ENCODE peak calls at places on chromosome 14, in four cellular contexts. I is spleen, T is breast epithelium, O is K562. V is an unnamed sample.

GRCh38 chr14:52111583-52111982 is 42.7 kb upstream of the NID2 start:
- DNase-seq in I (no peak), T (no peak), O (no peak), V (no peak)

GRCh38 chr14:37650356-37651037 is 55.1 kb downstream of the TTC6 start:
- DNase-seq in I (no peak), T (no peak), O (no peak), V (no peak)

GRCh38 chr14:90388437-90388836 is 8.4 kb upstream of the CALM1 start:
- DNase-seq in I (no peak), T (no peak), O (no peak), V (no peak)

GRCh38 chr14:79701371-79701770 is 509.9 kb downstream of the DIO2 start:
- DNase-seq in I (no peak), T (no peak), O (no peak), V (no peak)

GRCh38 chr14:61891251-61891650 is 129.0 kb downstream of the SNAPC1 start:
- DNase-seq in I (no peak), T (no peak), O (no peak), V (no peak)

GRCh38 chr14:47541652-47542051 is 133.8 kb downstream of the MDGA2 start:
- DNase-seq in I (no peak), T (no peak), O (no peak), V (no peak)

GRCh38 chr14:23573384-23573783 is 5.2 kb downstream of the JPH4 start:
- DNase-seq in I (peak; percentile 51), T (no peak), O (no peak), V (no peak)

GRCh38 chr14:72476657-72477499 is 417.0 kb downstream of the DPF3 start:
- DNase-seq in I (no peak), T (peak; percentile 62), O (no peak), V (peak; percentile 52)

GRCh38 chr14:74739293-74740030 is 23.7 kb upstream of the YLPM1 start:
- DNase-seq in I (no peak), T (no peak), O (no peak), V (no peak)

GRCh38 chr14:91146661-91147060 is 32.8 kb downstream of the DGLUCY start:
- DNase-seq in I (no peak), T (no peak), O (no peak), V (no peak)

GRCh38 chr14:96038920-96039632 is at the start of gene C14orf132:
- DNase-seq in I (peak; percentile 79), T (peak; percentile 54), O (peak; percentile 72), V (no peak)

GRCh38 chr14:22836301-22837058 is at the start of gene MMP14:
- DNase-seq in I (peak; percentile 79), T (peak; percentile 80), O (no peak), V (no peak)

GRCh38 chr14:101962503-101962874 is 1.9 kb upstream of the DYNC1H1 start:
- DNase-seq in I (peak; percentile 75), T (no peak), O (peak; percentile 55), V (no peak)

GRCh38 chr14:74973003-74973614 is 17.7 kb upstream of the PGF start:
- DNase-seq in I (peak; percentile 86), T (no peak), O (no peak), V (no peak)

GRCh38 chr14:21090194-21090939 is 8.1 kb downstream of the ZNF219 start:
- DNase-seq in I (peak; percentile 87), T (no peak), O (peak; percentile 36), V (no peak)

GRCh38 chr14:22472935-22473854 is 115.8 kb downstream of the DAD1 start:
- DNase-seq in I (no peak), T (peak; percentile 30), O (peak; percentile 12), V (no peak)

GRCh38 chr14:35335388-35336092 is 43.4 kb downstream of the PSMA6 start:
- DNase-seq in I (no peak), T (no peak), O (no peak), V (no peak)

GRCh38 chr14:52244997-52245396 is 22.5 kb upstream of the PTGDR start:
- DNase-seq in I (no peak), T (no peak), O (no peak), V (no peak)

GRCh38 chr14:52175982-52176502 is 91.5 kb upstream of the PTGDR start:
- DNase-seq in I (no peak), T (no peak), O (no peak), V (no peak)

GRCh38 chr14:22854963-22855724 is 16.4 kb upstream of the LRP10 start:
- DNase-seq in I (no peak), T (no peak), O (no peak), V (no peak)

GRCh38 chr14:93105362-93105761 is 10.4 kb downstream of the ITPK1 start:
- DNase-seq in I (peak; percentile 85), T (peak; percentile 67), O (no peak), V (no peak)

GRCh38 chr14:94596361-94596760 is 15.1 kb downstream of the SERPINA5 start:
- DNase-seq in I (no peak), T (no peak), O (no peak), V (no peak)

GRCh38 chr14:105601360-105602242 is 75.2 kb downstream of the TMEM121 start:
- DNase-seq in I (peak; percentile 51), T (no peak), O (no peak), V (peak; percentile 95)

GRCh38 chr14:39430762-39431415 is 1.3 kb downstream of the FBXO33 start:
- DNase-seq in I (peak; percentile 83), T (no peak), O (no peak), V (no peak)

GRCh38 chr14:23068792-23069412 is 11.6 kb upstream of the CDH24 start:
- DNase-seq in I (no peak), T (peak; percentile 77), O (peak; percentile 76), V (no peak)

GRCh38 chr14:20614038-20614840 is 23.1 kb upstream of the RNASE12 start:
- DNase-seq in I (no peak), T (no peak), O (no peak), V (no peak)

GRCh38 chr14:65002586-65003210 is 16.0 kb downstream of the FNTB start:
- DNase-seq in I (no peak), T (no peak), O (no peak), V (no peak)

GRCh38 chr14:29926701-29927595 is 699 bp downstream of the PRKD1 start:
- DNase-seq in I (peak; percentile 80), T (no peak), O (peak; percentile 13), V (no peak)

GRCh38 chr14:59292921-59293605 is 104.6 kb downstream of the DAAM1 start:
- DNase-seq in I (no peak), T (no peak), O (no peak), V (no peak)

GRCh38 chr14:50954811-50955372 is 10.6 kb upstream of the PYGL start:
- DNase-seq in I (no peak), T (no peak), O (peak; percentile 12), V (no peak)

GRCh38 chr14:43956741-43957140 is 550.3 kb downstream of the FSCB start:
- DNase-seq in I (no peak), T (no peak), O (no peak), V (no peak)

GRCh38 chr14:105315211-105315721 is 718 bp downstream of the PACS2 start:
- DNase-seq in I (peak; percentile 90), T (no peak), O (no peak), V (no peak)

GRCh38 chr14:50257728-50258127 is 26.4 kb upstream of the SOS2 start:
- DNase-seq in I (no peak), T (no peak), O (peak; percentile 10), V (no peak)

GRCh38 chr14:44300911-44301310 is 206.2 kb downstream of the FSCB start:
- DNase-seq in I (no peak), T (no peak), O (no peak), V (no peak)

GRCh38 chr14:61549425-61549824 is 145.9 kb upstream of the HIF1A start:
- DNase-seq in I (no peak), T (no peak), O (no peak), V (no peak)

GRCh38 chr14:76227450-76228050 is 75.8 kb downstream of the GPATCH2L start:
- DNase-seq in I (no peak), T (no peak), O (no peak), V (no peak)

GRCh38 chr14:32560213-32560857 is 231.2 kb downstream of the AKAP6 start:
- DNase-seq in I (no peak), T (peak; percentile 44), O (peak; percentile 40), V (no peak)

GRCh38 chr14:102699416-102700110 is 77.7 kb upstream of the TRAF3 start:
- DNase-seq in I (no peak), T (no peak), O (no peak), V (no peak)

GRCh38 chr14:99892406-99892805 is 99.2 kb downstream of the EML1 start:
- DNase-seq in I (no peak), T (no peak), O (no peak), V (no peak)

GRCh38 chr14:99891266-99891665 is 98.1 kb downstream of the EML1 start:
- DNase-seq in I (no peak), T (no peak), O (no peak), V (no peak)

GRCh38 chr14:99899578-99900178 is 106.5 kb downstream of the EML1 start:
- DNase-seq in I (no peak), T (no peak), O (no peak), V (no peak)

GRCh38 chr14:99891900-99892299 is 98.7 kb downstream of the EML1 start:
- DNase-seq in I (no peak), T (no peak), O (no peak), V (no peak)

DNA sequence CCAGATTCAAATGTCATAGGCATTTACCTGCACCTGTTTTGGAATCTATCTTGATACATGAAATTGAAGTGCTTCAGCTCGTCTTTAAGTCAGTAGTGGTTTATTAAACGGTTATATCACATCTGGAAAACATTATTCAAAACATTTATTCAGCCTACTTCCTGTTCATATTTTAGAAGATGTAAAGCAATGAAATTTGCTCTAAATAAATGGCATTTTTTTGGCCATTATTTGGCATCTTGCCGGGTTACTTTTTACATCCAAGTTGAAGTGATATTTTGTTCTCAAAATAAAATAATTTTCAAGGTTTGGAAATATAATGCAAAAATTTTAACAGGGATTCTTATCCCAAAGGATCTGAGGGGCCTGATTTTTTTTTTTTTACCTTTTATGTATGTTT is 103.2 kb downstream of the EML1 start:
- DNase-seq in I (no peak), T (no peak), O (no peak), V (no peak)
- TF ChIP-seq POLR2AphosphoS5 in I (no peak), T (no peak), O (no peak), V (no peak)

GRCh38 chr14:84483072-84483410 is 1046.9 kb upstream of the FLRT2 start:
- DNase-seq in I (no peak), T (no peak), O (no peak), V (no peak)
- H3K27ac ChIP-seq in I (no peak overlapping the region), T (no peak overlapping the region), O (no peak overlapping the region), V (no peak overlapping the region)

GRCh38 chr14:99758121-99758871 is 34.9 kb upstream of the EML1 start:
- DNase-seq in I (no peak), T (no peak), O (no peak), V (no peak)
- TF ChIP-seq POLR2AphosphoS5 in I (no peak), T (no peak), O (no peak), V (no peak)

DNA sequence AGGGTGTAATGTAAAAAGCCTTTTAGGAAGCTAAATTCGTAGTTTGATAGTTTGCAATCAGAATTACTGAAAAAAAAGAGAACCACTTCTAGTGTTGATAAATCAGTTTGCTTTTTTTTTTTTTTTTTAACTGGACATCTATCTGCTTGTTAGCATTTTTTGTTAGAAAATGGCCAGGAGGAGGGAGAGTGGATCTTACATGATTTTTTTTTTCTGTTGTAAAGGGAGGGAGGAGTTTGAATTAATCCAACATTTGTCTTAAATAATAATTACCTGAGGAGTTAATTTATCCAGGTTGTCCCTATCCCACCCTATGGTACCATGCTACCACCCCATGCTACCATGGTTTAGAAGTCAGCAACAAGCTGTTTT is 1.2 kb downstream of the FBXO34 start:
- DNase-seq in I (no peak), T (no peak), O (no peak), V (no peak)
- H3K27ac ChIP-seq in I (peak overlapping the region; percentile 74), T (no peak overlapping the region), O (peak overlapping the region; percentile 96), V (peak overlapping the region; percentile 99)